ENCODE peak calls at places on chromosomes 11 and 22, in nine cellular contexts. One of them, this sample, is unnamed.

GRCh38 chr11:35207471-35208403 is 68.8 kb downstream of the CD44 start:
- DNase-seq in iPS DF 19.7: no peak
- DNase-seq in PC-3: no peak
- DNase-seq in HCT116: no peak
- DNase-seq in activated T-cell treated with anti-CD3 and anti-CD28 coated beads for 24 hours: no peak
- DNase-seq in dorsolateral prefrontal cortex: no peak
- DNase-seq in AG04450: no peak
- DNase-seq in occipital lobe: no peak
- DNase-seq in stimulated activated effector memory CD8-positive, alpha-beta T cell treated with anti-CD3 and anti-CD28 coated beads, Interleukin-12 subunit alpha, Interleukin-12 subunit beta, amount 100 ng/mL, for 72 hours: no peak
- DNase-seq in this sample: no peak

GRCh38 chr11:12706531-12707499 is 32.6 kb downstream of the TEAD1 start:
- DNase-seq in AG04450: no peak
- DNase-seq in activated T-cell treated with anti-CD3 and anti-CD28 coated beads for 24 hours: no peak
- DNase-seq in dorsolateral prefrontal cortex: no peak
- DNase-seq in occipital lobe: no peak
- DNase-seq in HCT116: no peak
- DNase-seq in stimulated activated effector memory CD8-positive, alpha-beta T cell treated with anti-CD3 and anti-CD28 coated beads, Interleukin-12 subunit alpha, Interleukin-12 subunit beta, amount 100 ng/mL, for 72 hours: no peak
- DNase-seq in iPS DF 19.7: no peak
- DNase-seq in PC-3: no peak
- DNase-seq in this sample: no peak

GRCh38 chr11:60528934-60529333 is 13.7 kb downstream of the MS4A13 start:
- DNase-seq in iPS DF 19.7: no peak
- DNase-seq in dorsolateral prefrontal cortex: no peak
- DNase-seq in PC-3: no peak
- DNase-seq in HCT116: no peak
- DNase-seq in occipital lobe: no peak
- DNase-seq in stimulated activated effector memory CD8-positive, alpha-beta T cell treated with anti-CD3 and anti-CD28 coated beads, Interleukin-12 subunit alpha, Interleukin-12 subunit beta, amount 100 ng/mL, for 72 hours: no peak
- DNase-seq in AG04450: no peak
- DNase-seq in activated T-cell treated with anti-CD3 and anti-CD28 coated beads for 24 hours: no peak
- DNase-seq in this sample: no peak

GRCh38 chr22:36977401-36977861 is 41.8 kb downstream of the TST start:
- DNase-seq in occipital lobe: no peak
- DNase-seq in stimulated activated effector memory CD8-positive, alpha-beta T cell treated with anti-CD3 and anti-CD28 coated beads, Interleukin-12 subunit alpha, Interleukin-12 subunit beta, amount 100 ng/mL, for 72 hours: peak
- DNase-seq in PC-3: peak
- DNase-seq in activated T-cell treated with anti-CD3 and anti-CD28 coated beads for 24 hours: peak
- DNase-seq in HCT116: no peak
- DNase-seq in AG04450: no peak
- DNase-seq in iPS DF 19.7: no peak
- DNase-seq in dorsolateral prefrontal cortex: peak
- DNase-seq in this sample: no peak

GRCh38 chr11:132838621-132839020 is 693.7 kb downstream of the OPCML start:
- DNase-seq in stimulated activated effector memory CD8-positive, alpha-beta T cell treated with anti-CD3 and anti-CD28 coated beads, Interleukin-12 subunit alpha, Interleukin-12 subunit beta, amount 100 ng/mL, for 72 hours: no peak
- DNase-seq in iPS DF 19.7: no peak
- DNase-seq in HCT116: no peak
- DNase-seq in AG04450: no peak
- DNase-seq in dorsolateral prefrontal cortex: no peak
- DNase-seq in activated T-cell treated with anti-CD3 and anti-CD28 coated beads for 24 hours: no peak
- DNase-seq in PC-3: no peak
- DNase-seq in occipital lobe: peak
- DNase-seq in this sample: peak

GRCh38 chr11:123356539-123356938 is 73.5 kb upstream of the GRAMD1B start:
- DNase-seq in HCT116: no peak
- DNase-seq in iPS DF 19.7: no peak
- DNase-seq in AG04450: no peak
- DNase-seq in dorsolateral prefrontal cortex: no peak
- DNase-seq in activated T-cell treated with anti-CD3 and anti-CD28 coated beads for 24 hours: peak
- DNase-seq in occipital lobe: no peak
- DNase-seq in PC-3: no peak
- DNase-seq in stimulated activated effector memory CD8-positive, alpha-beta T cell treated with anti-CD3 and anti-CD28 coated beads, Interleukin-12 subunit alpha, Interleukin-12 subunit beta, amount 100 ng/mL, for 72 hours: no peak
- DNase-seq in this sample: no peak

GRCh38 chr11:2788751-2789140 is 89.0 kb upstream of the KCNQ1OT1 start:
- DNase-seq in iPS DF 19.7: no peak
- DNase-seq in activated T-cell treated with anti-CD3 and anti-CD28 coated beads for 24 hours: no peak
- DNase-seq in occipital lobe: no peak
- DNase-seq in AG04450: no peak
- DNase-seq in PC-3: no peak
- DNase-seq in HCT116: no peak
- DNase-seq in dorsolateral prefrontal cortex: no peak
- DNase-seq in stimulated activated effector memory CD8-positive, alpha-beta T cell treated with anti-CD3 and anti-CD28 coated beads, Interleukin-12 subunit alpha, Interleukin-12 subunit beta, amount 100 ng/mL, for 72 hours: no peak
- DNase-seq in this sample: no peak

GRCh38 chr11:7672276-7672959 is 882 bp downstream of the CYB5R2 start:
- DNase-seq in occipital lobe: no peak
- DNase-seq in stimulated activated effector memory CD8-positive, alpha-beta T cell treated with anti-CD3 and anti-CD28 coated beads, Interleukin-12 subunit alpha, Interleukin-12 subunit beta, amount 100 ng/mL, for 72 hours: no peak
- DNase-seq in HCT116: no peak
- DNase-seq in PC-3: no peak
- DNase-seq in dorsolateral prefrontal cortex: no peak
- DNase-seq in activated T-cell treated with anti-CD3 and anti-CD28 coated beads for 24 hours: no peak
- DNase-seq in AG04450: no peak
- DNase-seq in iPS DF 19.7: no peak
- DNase-seq in this sample: no peak

GRCh38 chr22:41992496-41992895 is 6.1 kb upstream of the WBP2NL start:
- DNase-seq in PC-3: no peak
- DNase-seq in activated T-cell treated with anti-CD3 and anti-CD28 coated beads for 24 hours: no peak
- DNase-seq in occipital lobe: no peak
- DNase-seq in stimulated activated effector memory CD8-positive, alpha-beta T cell treated with anti-CD3 and anti-CD28 coated beads, Interleukin-12 subunit alpha, Interleukin-12 subunit beta, amount 100 ng/mL, for 72 hours: no peak
- DNase-seq in iPS DF 19.7: no peak
- DNase-seq in dorsolateral prefrontal cortex: no peak
- DNase-seq in AG04450: no peak
- DNase-seq in HCT116: no peak
- DNase-seq in this sample: no peak

GRCh38 chr11:78020248-78020647 is 2.8 kb downstream of the KCTD14 start:
- DNase-seq in iPS DF 19.7: no peak
- DNase-seq in occipital lobe: no peak
- DNase-seq in HCT116: no peak
- DNase-seq in dorsolateral prefrontal cortex: no peak
- DNase-seq in AG04450: no peak
- DNase-seq in stimulated activated effector memory CD8-positive, alpha-beta T cell treated with anti-CD3 and anti-CD28 coated beads, Interleukin-12 subunit alpha, Interleukin-12 subunit beta, amount 100 ng/mL, for 72 hours: no peak
- DNase-seq in PC-3: no peak
- DNase-seq in activated T-cell treated with anti-CD3 and anti-CD28 coated beads for 24 hours: no peak
- DNase-seq in this sample: no peak

GRCh38 chr11:121722431-121723256 is 269.9 kb upstream of the SORL1-AS1 start:
- DNase-seq in HCT116: no peak
- DNase-seq in activated T-cell treated with anti-CD3 and anti-CD28 coated beads for 24 hours: no peak
- DNase-seq in occipital lobe: peak
- DNase-seq in dorsolateral prefrontal cortex: peak
- DNase-seq in AG04450: peak
- DNase-seq in iPS DF 19.7: peak
- DNase-seq in stimulated activated effector memory CD8-positive, alpha-beta T cell treated with anti-CD3 and anti-CD28 coated beads, Interleukin-12 subunit alpha, Interleukin-12 subunit beta, amount 100 ng/mL, for 72 hours: no peak
- DNase-seq in PC-3: peak
- DNase-seq in this sample: peak

GRCh38 chr11:116871248-116871647 is 33.8 kb upstream of the APOA1 start:
- DNase-seq in AG04450: no peak
- DNase-seq in PC-3: peak
- DNase-seq in iPS DF 19.7: no peak
- DNase-seq in stimulated activated effector memory CD8-positive, alpha-beta T cell treated with anti-CD3 and anti-CD28 coated beads, Interleukin-12 subunit alpha, Interleukin-12 subunit beta, amount 100 ng/mL, for 72 hours: no peak
- DNase-seq in dorsolateral prefrontal cortex: no peak
- DNase-seq in HCT116: no peak
- DNase-seq in occipital lobe: no peak
- DNase-seq in activated T-cell treated with anti-CD3 and anti-CD28 coated beads for 24 hours: no peak
- DNase-seq in this sample: no peak

GRCh38 chr11:94586978-94587377 is 19.8 kb downstream of the PIWIL4 start:
- DNase-seq in HCT116: no peak
- DNase-seq in occipital lobe: no peak
- DNase-seq in iPS DF 19.7: no peak
- DNase-seq in activated T-cell treated with anti-CD3 and anti-CD28 coated beads for 24 hours: no peak
- DNase-seq in AG04450: no peak
- DNase-seq in dorsolateral prefrontal cortex: no peak
- DNase-seq in PC-3: no peak
- DNase-seq in stimulated activated effector memory CD8-positive, alpha-beta T cell treated with anti-CD3 and anti-CD28 coated beads, Interleukin-12 subunit alpha, Interleukin-12 subunit beta, amount 100 ng/mL, for 72 hours: no peak
- DNase-seq in this sample: no peak

GRCh38 chr11:68439355-68440065 is 21.0 kb upstream of the PPP6R3 start:
- DNase-seq in occipital lobe: no peak
- DNase-seq in iPS DF 19.7: no peak
- DNase-seq in HCT116: no peak
- DNase-seq in AG04450: no peak
- DNase-seq in dorsolateral prefrontal cortex: no peak
- DNase-seq in PC-3: no peak
- DNase-seq in stimulated activated effector memory CD8-positive, alpha-beta T cell treated with anti-CD3 and anti-CD28 coated beads, Interleukin-12 subunit alpha, Interleukin-12 subunit beta, amount 100 ng/mL, for 72 hours: no peak
- DNase-seq in activated T-cell treated with anti-CD3 and anti-CD28 coated beads for 24 hours: no peak
- DNase-seq in this sample: no peak

GRCh38 chr11:44338721-44339529 is 29.0 kb upstream of the ALX4 start:
- DNase-seq in occipital lobe: no peak
- DNase-seq in PC-3: no peak
- DNase-seq in iPS DF 19.7: no peak
- DNase-seq in stimulated activated effector memory CD8-positive, alpha-beta T cell treated with anti-CD3 and anti-CD28 coated beads, Interleukin-12 subunit alpha, Interleukin-12 subunit beta, amount 100 ng/mL, for 72 hours: no peak
- DNase-seq in AG04450: no peak
- DNase-seq in activated T-cell treated with anti-CD3 and anti-CD28 coated beads for 24 hours: no peak
- DNase-seq in HCT116: no peak
- DNase-seq in dorsolateral prefrontal cortex: no peak
- DNase-seq in this sample: no peak